ENCODE peak calls at places on chromosomes 6 and 20, in six cellular contexts. One of them, this sample, is unnamed. For H3K9me3, the result is how much of the 10 kb centered on the place peaks cover.

GRCh38 chr6:31118178-31118577 is 2.1 kb downstream of the CDSN start:
- DNase-seq in HCT116: no peak
- DNase-seq in WERI-Rb-1: no peak
- DNase-seq in hepatocyte: no peak
- DNase-seq in MM.1S: no peak
- DNase-seq in aorta: peak
- DNase-seq in this sample: no peak

GRCh38 chr6:163328411-163328810 is 86.1 kb upstream of the QKI start:
- DNase-seq in HCT116: no peak
- DNase-seq in WERI-Rb-1: no peak
- DNase-seq in hepatocyte: no peak
- DNase-seq in MM.1S: no peak
- DNase-seq in aorta: peak
- DNase-seq in this sample: no peak

GRCh38 chr20:2741881-2742280 is 49.3 kb downstream of the EBF4 start:
- DNase-seq in HCT116: no peak
- DNase-seq in WERI-Rb-1: no peak
- DNase-seq in hepatocyte: no peak
- DNase-seq in MM.1S: no peak
- DNase-seq in aorta: no peak
- DNase-seq in this sample: no peak

GRCh38 chr6:110738899-110739365 is 76.3 kb downstream of the CDK19 start:
- DNase-seq in HCT116: no peak
- DNase-seq in WERI-Rb-1: no peak
- DNase-seq in hepatocyte: peak
- DNase-seq in MM.1S: no peak
- DNase-seq in aorta: no peak
- DNase-seq in this sample: no peak

GRCh38 chr20:35648836-35649235 is 15.9 kb downstream of the CPNE1 start:
- DNase-seq in HCT116: no peak
- DNase-seq in WERI-Rb-1: no peak
- DNase-seq in hepatocyte: no peak
- DNase-seq in MM.1S: no peak
- DNase-seq in aorta: no peak
- DNase-seq in this sample: no peak

GRCh38 chr6:125781307-125781868 is 9.4 kb upstream of the NCOA7 start:
- DNase-seq in HCT116: no peak
- DNase-seq in WERI-Rb-1: no peak
- DNase-seq in hepatocyte: no peak
- DNase-seq in MM.1S: peak
- DNase-seq in aorta: no peak
- DNase-seq in this sample: peak

GRCh38 chr6:12233693-12234551 is 56.2 kb upstream of the EDN1 start:
- DNase-seq in HCT116: peak
- DNase-seq in WERI-Rb-1: peak
- DNase-seq in hepatocyte: peak
- DNase-seq in MM.1S: peak
- DNase-seq in aorta: no peak
- DNase-seq in this sample: peak

GRCh38 chr20:21208999-21209398 is 83.1 kb downstream of the KIZ start:
- DNase-seq in HCT116: no peak
- DNase-seq in WERI-Rb-1: no peak
- DNase-seq in hepatocyte: no peak
- DNase-seq in MM.1S: no peak
- DNase-seq in aorta: no peak
- DNase-seq in this sample: no peak

GRCh38 chr20:57470212-57470522 is 54.8 kb downstream of the CTCFL start:
- DNase-seq in HCT116: no peak
- DNase-seq in WERI-Rb-1: peak
- DNase-seq in hepatocyte: no peak
- DNase-seq in MM.1S: no peak
- DNase-seq in aorta: no peak
- DNase-seq in this sample: peak

GRCh38 chr6:64330694-64331309 is 695.2 kb downstream of the PHF3 start:
- DNase-seq in HCT116: no peak
- DNase-seq in WERI-Rb-1: peak
- DNase-seq in hepatocyte: peak
- DNase-seq in MM.1S: peak
- DNase-seq in aorta: peak
- DNase-seq in this sample: peak

GRCh38 chr6:129859524-129859923 is 1.6 kb downstream of the TMEM244 start:
- DNase-seq in HCT116: no peak
- DNase-seq in WERI-Rb-1: no peak
- DNase-seq in hepatocyte: no peak
- DNase-seq in MM.1S: no peak
- DNase-seq in aorta: no peak
- DNase-seq in this sample: peak

GRCh38 chr20:60057866-60058807 is 99.9 kb downstream of the CDH26 start:
- DNase-seq in HCT116: no peak
- DNase-seq in WERI-Rb-1: peak
- DNase-seq in hepatocyte: peak
- DNase-seq in MM.1S: no peak
- DNase-seq in aorta: peak
- DNase-seq in this sample: peak

GRCh38 chr6:75422024-75422639 is 71.5 kb downstream of the FILIP1 start:
- DNase-seq in HCT116: no peak
- DNase-seq in WERI-Rb-1: no peak
- DNase-seq in hepatocyte: no peak
- DNase-seq in MM.1S: no peak
- DNase-seq in aorta: no peak
- DNase-seq in this sample: peak

GRCh38 chr6:107956586-107957164 is 1.3 kb downstream of the SEC63 start:
- DNase-seq in HCT116: no peak
- DNase-seq in WERI-Rb-1: no peak
- DNase-seq in hepatocyte: peak
- DNase-seq in MM.1S: no peak
- DNase-seq in aorta: no peak
- DNase-seq in this sample: peak

GRCh38 chr20:25321262-25321831 is 69.3 kb downstream of the ABHD12 start:
- DNase-seq in HCT116: no peak
- DNase-seq in WERI-Rb-1: no peak
- DNase-seq in hepatocyte: no peak
- DNase-seq in MM.1S: no peak
- DNase-seq in aorta: no peak
- DNase-seq in this sample: no peak

GRCh38 chr6:169858293-169858934 is 107.0 kb downstream of the ERMARD start:
- DNase-seq in HCT116: no peak
- DNase-seq in WERI-Rb-1: no peak
- DNase-seq in hepatocyte: no peak
- DNase-seq in MM.1S: no peak
- DNase-seq in aorta: peak
- DNase-seq in this sample: no peak

GRCh38 chr6:1091905-1092304 is 220.0 kb upstream of the FOXQ1 start:
- DNase-seq in HCT116: no peak
- DNase-seq in WERI-Rb-1: no peak
- DNase-seq in hepatocyte: peak
- DNase-seq in MM.1S: no peak
- DNase-seq in aorta: no peak
- DNase-seq in this sample: no peak

GRCh38 chr6:128892079-128892478 is 9.1 kb downstream of the LAMA2 start:
- DNase-seq in HCT116: no peak
- DNase-seq in WERI-Rb-1: no peak
- DNase-seq in hepatocyte: no peak
- DNase-seq in MM.1S: no peak
- DNase-seq in aorta: no peak
- DNase-seq in this sample: no peak

GRCh38 chr20:47352332-47353223 is 3.9 kb downstream of the ZMYND8 start:
- DNase-seq in HCT116: no peak
- DNase-seq in WERI-Rb-1: no peak
- DNase-seq in hepatocyte: no peak
- DNase-seq in MM.1S: peak
- DNase-seq in aorta: no peak
- DNase-seq in this sample: peak

GRCh38 chr6:11164717-11165646 is 53.5 kb upstream of the ERVFRD-1 start:
- DNase-seq in HCT116: no peak
- DNase-seq in WERI-Rb-1: no peak
- DNase-seq in hepatocyte: no peak
- DNase-seq in MM.1S: no peak
- DNase-seq in aorta: no peak
- DNase-seq in this sample: no peak

GRCh38 chr6:161091972-161092701 is 100.6 kb downstream of the MAP3K4 start:
- DNase-seq in HCT116: no peak
- DNase-seq in WERI-Rb-1: no peak
- DNase-seq in hepatocyte: no peak
- DNase-seq in MM.1S: no peak
- DNase-seq in aorta: no peak
- DNase-seq in this sample: no peak

GRCh38 chr20:38790210-38791053 is 15.1 kb upstream of the PPP1R16B start:
- DNase-seq in HCT116: peak
- DNase-seq in WERI-Rb-1: peak
- DNase-seq in hepatocyte: peak
- DNase-seq in MM.1S: no peak
- DNase-seq in aorta: no peak
- DNase-seq in this sample: peak

GRCh38 chr20:36318166-36318565 is 12.0 kb downstream of the DLGAP4 start:
- DNase-seq in HCT116: no peak
- DNase-seq in WERI-Rb-1: peak
- DNase-seq in hepatocyte: no peak
- DNase-seq in MM.1S: no peak
- DNase-seq in aorta: peak
- DNase-seq in this sample: no peak

GRCh38 chr20:43191946-43192847 is 2.5 kb upstream of the PTPRT start:
- DNase-seq in HCT116: no peak
- DNase-seq in WERI-Rb-1: peak
- DNase-seq in hepatocyte: peak
- DNase-seq in MM.1S: peak
- DNase-seq in aorta: no peak
- DNase-seq in this sample: peak

GRCh38 chr20:63833776-63834544 is 2.9 kb upstream of the ZBTB46 start:
- DNase-seq in HCT116: no peak
- DNase-seq in WERI-Rb-1: no peak
- DNase-seq in hepatocyte: no peak
- DNase-seq in MM.1S: no peak
- DNase-seq in aorta: no peak
- DNase-seq in this sample: no peak

GRCh38 chr6:159640322-159640721 is 52.7 kb downstream of the SOD2 start:
- DNase-seq in HCT116: no peak
- DNase-seq in WERI-Rb-1: no peak
- DNase-seq in hepatocyte: no peak
- DNase-seq in MM.1S: no peak
- DNase-seq in aorta: no peak
- DNase-seq in this sample: no peak

GRCh38 chr6:75149253-75149652 is 56.6 kb downstream of the COL12A1 start:
- DNase-seq in HCT116: no peak
- DNase-seq in WERI-Rb-1: no peak
- DNase-seq in hepatocyte: no peak
- DNase-seq in MM.1S: no peak
- DNase-seq in aorta: no peak
- DNase-seq in this sample: no peak

GRCh38 chr6:140828833-140829232 is 1303.9 kb upstream of the GJE1 start:
- DNase-seq in HCT116: no peak
- DNase-seq in WERI-Rb-1: no peak
- DNase-seq in hepatocyte: no peak
- DNase-seq in MM.1S: no peak
- DNase-seq in aorta: no peak
- DNase-seq in this sample: no peak

GRCh38 chr20:53642196-53643030 is 48.8 kb upstream of the ZNF217 start:
- DNase-seq in HCT116: peak
- DNase-seq in WERI-Rb-1: peak
- DNase-seq in hepatocyte: peak
- DNase-seq in MM.1S: peak
- DNase-seq in aorta: no peak
- DNase-seq in this sample: peak

GRCh38 chr6:42118162-42119001 is 24.0 kb downstream of the C6orf132 start:
- DNase-seq in HCT116: no peak
- DNase-seq in WERI-Rb-1: no peak
- DNase-seq in hepatocyte: peak
- DNase-seq in MM.1S: no peak
- DNase-seq in aorta: peak
- DNase-seq in this sample: no peak

GRCh38 chr20:48754269-48754668 is 73.5 kb downstream of the PREX1 start:
- DNase-seq in HCT116: no peak
- DNase-seq in WERI-Rb-1: peak
- DNase-seq in hepatocyte: no peak
- DNase-seq in MM.1S: no peak
- DNase-seq in aorta: peak
- DNase-seq in this sample: no peak

DNA sequence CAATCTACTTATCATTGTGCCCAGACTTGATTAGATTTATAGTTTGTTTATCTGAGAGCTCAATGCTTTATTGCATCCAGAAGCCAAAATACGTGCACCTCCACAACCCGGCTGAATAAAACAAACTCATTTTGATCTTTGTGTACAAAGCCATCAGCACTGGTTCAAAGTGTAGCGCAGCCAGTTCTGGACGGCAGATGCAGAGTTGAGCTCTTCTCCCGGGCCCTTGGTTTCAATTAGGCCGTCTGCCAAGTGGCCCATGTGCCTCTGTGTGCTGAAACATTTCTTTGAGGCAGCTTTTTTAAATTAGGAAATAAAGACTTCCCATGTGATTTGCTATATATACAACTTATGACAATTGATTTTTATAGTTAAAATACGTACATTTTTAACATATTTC is 96.2 kb upstream of the RSPO3 start:
- DNase-seq in HCT116: no peak
- DNase-seq in WERI-Rb-1: no peak
- DNase-seq in hepatocyte: peak
- DNase-seq in MM.1S: no peak
- DNase-seq in aorta: no peak
- DNase-seq in this sample: no peak
- H3K27ac ChIP-seq in HCT116: no peak
- H3K27ac ChIP-seq in WERI-Rb-1: no peak
- H3K27ac ChIP-seq in hepatocyte: no peak
- H3K27ac ChIP-seq in MM.1S: no peak
- H3K27ac ChIP-seq in aorta: no peak
- H3K27ac ChIP-seq in this sample: no peak

DNA sequence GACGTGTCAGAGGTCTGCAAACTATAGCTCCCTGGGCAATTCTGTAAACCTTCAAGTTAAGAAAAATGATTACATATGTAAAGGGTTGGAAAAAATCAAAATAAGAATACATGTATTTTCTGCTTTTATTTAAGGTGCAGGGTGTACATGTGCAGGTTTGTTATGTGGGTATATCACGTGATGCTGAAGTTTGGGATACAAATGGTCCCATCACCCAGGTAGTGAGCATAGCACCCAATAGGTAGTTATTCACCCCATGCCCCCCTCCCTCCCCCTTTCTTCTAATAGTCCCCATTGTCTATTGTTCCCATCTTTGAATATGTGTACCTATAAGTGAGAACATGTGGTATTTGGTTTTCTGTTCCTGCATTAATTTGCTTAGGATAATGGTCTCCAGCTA is 51.1 kb upstream of the GCM1 start:
- DNase-seq in HCT116: no peak
- DNase-seq in WERI-Rb-1: no peak
- DNase-seq in hepatocyte: no peak
- DNase-seq in MM.1S: no peak
- DNase-seq in aorta: no peak
- DNase-seq in this sample: no peak
- H3K4me3 ChIP-seq in HCT116: no peak
- H3K4me3 ChIP-seq in WERI-Rb-1: no peak
- H3K4me3 ChIP-seq in hepatocyte: no peak
- H3K4me3 ChIP-seq in MM.1S: no peak
- H3K4me3 ChIP-seq in aorta: no peak
- H3K4me3 ChIP-seq in this sample: no peak

GRCh38 chr6:168376120-168376519 is 56.5 kb upstream of the DACT2 start:
- DNase-seq in HCT116: no peak
- DNase-seq in WERI-Rb-1: no peak
- DNase-seq in hepatocyte: no peak
- DNase-seq in MM.1S: no peak
- DNase-seq in aorta: peak
- DNase-seq in this sample: no peak
- H3K9me3 ChIP-seq in HCT116: under half
- H3K9me3 ChIP-seq in WERI-Rb-1: under half
- H3K9me3 ChIP-seq in hepatocyte: under half
- H3K9me3 ChIP-seq in MM.1S: under half
- H3K9me3 ChIP-seq in aorta: under half
- H3K9me3 ChIP-seq in this sample: under half

GRCh38 chr6:165059032-165059431 is 250.4 kb downstream of the C6orf118 start:
- DNase-seq in HCT116: no peak
- DNase-seq in WERI-Rb-1: no peak
- DNase-seq in hepatocyte: no peak
- DNase-seq in MM.1S: no peak
- DNase-seq in aorta: no peak
- DNase-seq in this sample: no peak
- H3K27ac ChIP-seq in HCT116: no peak
- H3K27ac ChIP-seq in WERI-Rb-1: no peak
- H3K27ac ChIP-seq in hepatocyte: no peak
- H3K27ac ChIP-seq in MM.1S: no peak
- H3K27ac ChIP-seq in aorta: no peak
- H3K27ac ChIP-seq in this sample: no peak